ENCODE peak calls at places on chromosomes 6 and 20, in six cellular contexts. One of them, this sample, is unnamed.
A peak's percentile ranks its signal among the peaks of the same experiment; 100 is the strongest.

GRCh38 chr20:50819344-50819743 is 24.5 kb downstream of the BCAS4 start:
- DNase-seq in brain microvascular endothelial cell: no peak
- DNase-seq in iPS-NIHi11: no peak
- DNase-seq in posterior cingulate gyrus: peak; percentile 67
- DNase-seq in COLO829: no peak
- DNase-seq in left ventricle myocardium inferior: no peak
- DNase-seq in this sample: no peak

GRCh38 chr6:76703285-76703684 is 630.8 kb upstream of the IMPG1 start:
- DNase-seq in brain microvascular endothelial cell: no peak
- DNase-seq in iPS-NIHi11: no peak
- DNase-seq in posterior cingulate gyrus: no peak
- DNase-seq in COLO829: no peak
- DNase-seq in left ventricle myocardium inferior: no peak
- DNase-seq in this sample: no peak

GRCh38 chr20:14518648-14519047 is 181.2 kb upstream of the FLRT3 start:
- DNase-seq in brain microvascular endothelial cell: no peak
- DNase-seq in iPS-NIHi11: no peak
- DNase-seq in posterior cingulate gyrus: no peak
- DNase-seq in COLO829: no peak
- DNase-seq in left ventricle myocardium inferior: no peak
- DNase-seq in this sample: no peak

GRCh38 chr20:22921595-22922421 is 113.3 kb upstream of the SSTR4 start:
- DNase-seq in brain microvascular endothelial cell: peak; percentile 59
- DNase-seq in iPS-NIHi11: no peak
- DNase-seq in posterior cingulate gyrus: no peak
- DNase-seq in COLO829: peak; percentile 38
- DNase-seq in left ventricle myocardium inferior: no peak
- DNase-seq in this sample: no peak

GRCh38 chr20:62951896-62952372 is 575 bp upstream of the SLC17A9 start:
- DNase-seq in brain microvascular endothelial cell: no peak
- DNase-seq in iPS-NIHi11: no peak
- DNase-seq in posterior cingulate gyrus: no peak
- DNase-seq in COLO829: no peak
- DNase-seq in left ventricle myocardium inferior: no peak
- DNase-seq in this sample: no peak

GRCh38 chr6:131135244-131136020 is at the start of gene AKAP7:
- DNase-seq in brain microvascular endothelial cell: peak; percentile 37
- DNase-seq in iPS-NIHi11: peak; percentile 93
- DNase-seq in posterior cingulate gyrus: peak; percentile 96
- DNase-seq in COLO829: peak; percentile 54
- DNase-seq in left ventricle myocardium inferior: peak; percentile 82
- DNase-seq in this sample: peak; percentile 83

GRCh38 chr6:128443553-128443952 is 76.8 kb downstream of the PTPRK start:
- DNase-seq in brain microvascular endothelial cell: peak; percentile 23
- DNase-seq in iPS-NIHi11: no peak
- DNase-seq in posterior cingulate gyrus: no peak
- DNase-seq in COLO829: no peak
- DNase-seq in left ventricle myocardium inferior: no peak
- DNase-seq in this sample: no peak

GRCh38 chr6:106215608-106216007 is 110.0 kb downstream of the ATG5 start:
- DNase-seq in brain microvascular endothelial cell: no peak
- DNase-seq in iPS-NIHi11: no peak
- DNase-seq in posterior cingulate gyrus: no peak
- DNase-seq in COLO829: no peak
- DNase-seq in left ventricle myocardium inferior: no peak
- DNase-seq in this sample: no peak

GRCh38 chr6:32128751-32129296 is 778 bp upstream of the ATF6B start:
- DNase-seq in brain microvascular endothelial cell: no peak
- DNase-seq in iPS-NIHi11: no peak
- DNase-seq in posterior cingulate gyrus: no peak
- DNase-seq in COLO829: no peak
- DNase-seq in left ventricle myocardium inferior: no peak
- DNase-seq in this sample: no peak

GRCh38 chr6:21327326-21328140 is 266.0 kb upstream of the SOX4 start:
- DNase-seq in brain microvascular endothelial cell: no peak
- DNase-seq in iPS-NIHi11: peak; percentile 43
- DNase-seq in posterior cingulate gyrus: no peak
- DNase-seq in COLO829: no peak
- DNase-seq in left ventricle myocardium inferior: no peak
- DNase-seq in this sample: no peak

GRCh38 chr6:159680104-159680503 is 12.9 kb downstream of the SOD2 start:
- DNase-seq in brain microvascular endothelial cell: no peak
- DNase-seq in iPS-NIHi11: no peak
- DNase-seq in posterior cingulate gyrus: no peak
- DNase-seq in COLO829: no peak
- DNase-seq in left ventricle myocardium inferior: no peak
- DNase-seq in this sample: no peak

GRCh38 chr6:147530132-147531060 is 21.9 kb downstream of the SAMD5 start:
- DNase-seq in brain microvascular endothelial cell: no peak
- DNase-seq in iPS-NIHi11: no peak
- DNase-seq in posterior cingulate gyrus: no peak
- DNase-seq in COLO829: no peak
- DNase-seq in left ventricle myocardium inferior: no peak
- DNase-seq in this sample: no peak

GRCh38 chr6:14002176-14002947 is 77.6 kb downstream of the RNF182 start:
- DNase-seq in brain microvascular endothelial cell: no peak
- DNase-seq in iPS-NIHi11: no peak
- DNase-seq in posterior cingulate gyrus: no peak
- DNase-seq in COLO829: no peak
- DNase-seq in left ventricle myocardium inferior: no peak
- DNase-seq in this sample: no peak

GRCh38 chr20:2890743-2891142 is 17.5 kb downstream of the PTPRA start:
- DNase-seq in brain microvascular endothelial cell: no peak
- DNase-seq in iPS-NIHi11: no peak
- DNase-seq in posterior cingulate gyrus: no peak
- DNase-seq in COLO829: peak; percentile 47
- DNase-seq in left ventricle myocardium inferior: no peak
- DNase-seq in this sample: no peak

GRCh38 chr6:135163440-135163738 is 17.7 kb upstream of the MYB start:
- DNase-seq in brain microvascular endothelial cell: no peak
- DNase-seq in iPS-NIHi11: no peak
- DNase-seq in posterior cingulate gyrus: no peak
- DNase-seq in COLO829: no peak
- DNase-seq in left ventricle myocardium inferior: no peak
- DNase-seq in this sample: no peak

GRCh38 chr6:144840619-144841018 is 555.5 kb downstream of the UTRN start:
- DNase-seq in brain microvascular endothelial cell: no peak
- DNase-seq in iPS-NIHi11: no peak
- DNase-seq in posterior cingulate gyrus: no peak
- DNase-seq in COLO829: no peak
- DNase-seq in left ventricle myocardium inferior: no peak
- DNase-seq in this sample: no peak

GRCh38 chr6:1608976-1609661 is 596 bp upstream of the FOXC1 start:
- DNase-seq in brain microvascular endothelial cell: no peak
- DNase-seq in iPS-NIHi11: peak; percentile 38
- DNase-seq in posterior cingulate gyrus: no peak
- DNase-seq in COLO829: no peak
- DNase-seq in left ventricle myocardium inferior: no peak
- DNase-seq in this sample: no peak

GRCh38 chr6:72844614-72845013 is 222.8 kb downstream of the KCNQ5 start:
- DNase-seq in brain microvascular endothelial cell: no peak
- DNase-seq in iPS-NIHi11: no peak
- DNase-seq in posterior cingulate gyrus: no peak
- DNase-seq in COLO829: no peak
- DNase-seq in left ventricle myocardium inferior: no peak
- DNase-seq in this sample: no peak

GRCh38 chr20:48556956-48557355 is 270.8 kb downstream of the PREX1 start:
- DNase-seq in brain microvascular endothelial cell: no peak
- DNase-seq in iPS-NIHi11: no peak
- DNase-seq in posterior cingulate gyrus: no peak
- DNase-seq in COLO829: no peak
- DNase-seq in left ventricle myocardium inferior: no peak
- DNase-seq in this sample: no peak

GRCh38 chr20:50012282-50013263 is 29.8 kb downstream of the SNAI1 start:
- DNase-seq in brain microvascular endothelial cell: no peak
- DNase-seq in iPS-NIHi11: no peak
- DNase-seq in posterior cingulate gyrus: no peak
- DNase-seq in COLO829: no peak
- DNase-seq in left ventricle myocardium inferior: no peak
- DNase-seq in this sample: no peak

GRCh38 chr6:45845546-45845945 is 170.1 kb downstream of the CLIC5 start:
- DNase-seq in brain microvascular endothelial cell: no peak
- DNase-seq in iPS-NIHi11: no peak
- DNase-seq in posterior cingulate gyrus: no peak
- DNase-seq in COLO829: no peak
- DNase-seq in left ventricle myocardium inferior: no peak
- DNase-seq in this sample: no peak

GRCh38 chr6:150567360-150567759 is 32.3 kb upstream of the PLEKHG1 start:
- DNase-seq in brain microvascular endothelial cell: no peak
- DNase-seq in iPS-NIHi11: no peak
- DNase-seq in posterior cingulate gyrus: no peak
- DNase-seq in COLO829: peak; percentile 78
- DNase-seq in left ventricle myocardium inferior: no peak
- DNase-seq in this sample: no peak

GRCh38 chr6:11217360-11218076 is 14.9 kb downstream of the NEDD9 start:
- DNase-seq in brain microvascular endothelial cell: no peak
- DNase-seq in iPS-NIHi11: no peak
- DNase-seq in posterior cingulate gyrus: no peak
- DNase-seq in COLO829: no peak
- DNase-seq in left ventricle myocardium inferior: no peak
- DNase-seq in this sample: no peak

GRCh38 chr6:142378138-142378875 is 76.5 kb downstream of the ADGRG6 start:
- DNase-seq in brain microvascular endothelial cell: peak; percentile 84
- DNase-seq in iPS-NIHi11: peak; percentile 30
- DNase-seq in posterior cingulate gyrus: no peak
- DNase-seq in COLO829: peak; percentile 56
- DNase-seq in left ventricle myocardium inferior: no peak
- DNase-seq in this sample: no peak

GRCh38 chr6:44115866-44116265 is 11.4 kb downstream of the MRPL14 start:
- DNase-seq in brain microvascular endothelial cell: no peak
- DNase-seq in iPS-NIHi11: no peak
- DNase-seq in posterior cingulate gyrus: no peak
- DNase-seq in COLO829: no peak
- DNase-seq in left ventricle myocardium inferior: no peak
- DNase-seq in this sample: no peak

GRCh38 chr20:58524814-58525213 is 9.6 kb upstream of the APCDD1L start:
- DNase-seq in brain microvascular endothelial cell: no peak
- DNase-seq in iPS-NIHi11: no peak
- DNase-seq in posterior cingulate gyrus: no peak
- DNase-seq in COLO829: no peak
- DNase-seq in left ventricle myocardium inferior: no peak
- DNase-seq in this sample: no peak

This sample was measured in cardiac septum.